ENCODE peak calls at places on chromosomes 16 and 17, in ten cellular contexts. D is mucosa of descending colon; P is lung; R is OCI-LY7; S is stomach; I is spleen; B is CD8-positive, alpha-beta memory T cell; F is left ventricle myocardium inferior; N is kidney; Z is cardiac muscle cell. W is an unnamed sample. For H3K36me3, the result is how much of the 10 kb centered on the place peaks cover.

GRCh38 chr16:85145734-85146531 is 33.7 kb upstream of the CIBAR2 start:
- DNase-seq in S (no peak), N (peak), F (no peak), D (no peak), B (no peak), R (no peak), I (no peak), P (no peak), Z (no peak), W (no peak)

GRCh38 chr17:9982159-9982558 is 77.1 kb upstream of the RCVRN start:
- DNase-seq in Z (no peak), F (no peak), S (no peak), R (no peak), B (no peak), D (no peak), N (no peak), P (no peak), I (no peak), W (peak)

GRCh38 chr17:20218231-20218630 is 209.1 kb downstream of the SPECC1 start:
- DNase-seq in D (no peak), R (no peak), F (no peak), N (no peak), S (no peak), I (no peak), P (no peak), Z (no peak), B (no peak), W (no peak)

GRCh38 chr16:29821663-29822115 is 1.4 kb downstream of the MVP start:
- DNase-seq in S (peak), B (no peak), P (peak), Z (peak), D (peak), R (no peak), I (no peak), F (no peak), N (peak), W (peak)

GRCh38 chr16:74230126-74230525 is 66.5 kb upstream of the PSMD7 start:
- DNase-seq in N (no peak), S (no peak), I (no peak), F (no peak), P (no peak), R (no peak), D (no peak), B (no peak), Z (no peak), W (no peak)

GRCh38 chr17:42422412-42422957 is 571 bp downstream of the CAVIN1 start:
- DNase-seq in B (no peak), P (no peak), F (no peak), N (peak), I (peak), R (no peak), S (peak), Z (peak), D (peak), W (no peak)

GRCh38 chr17:27460196-27460725 is 4.0 kb downstream of the KSR1 start:
- DNase-seq in Z (no peak), N (no peak), I (no peak), D (no peak), R (no peak), B (no peak), P (no peak), F (no peak), S (no peak), W (no peak)

GRCh38 chr17:39863918-39864746 is at the start of gene IKZF3:
- DNase-seq in P (peak), D (peak), Z (peak), R (peak), B (peak), F (peak), S (peak), N (peak), I (peak), W (peak)

GRCh38 chr17:35801583-35802224 is 6.3 kb upstream of the MMP28 start:
- DNase-seq in R (peak), F (peak), D (peak), B (no peak), S (peak), Z (peak), I (peak), P (no peak), N (peak), W (peak)

GRCh38 chr16:59632266-59632855 is 898.2 kb upstream of the GOT2 start:
- DNase-seq in R (no peak), Z (peak), N (no peak), S (no peak), F (no peak), P (no peak), B (no peak), I (no peak), D (no peak), W (no peak)

GRCh38 chr17:3762922-3763776 is 37.8 kb downstream of the ITGAE start:
- DNase-seq in F (no peak), N (peak), Z (no peak), P (no peak), D (no peak), R (no peak), S (no peak), B (no peak), I (no peak), W (no peak)

GRCh38 chr17:9308069-9308468 is 267.6 kb downstream of the STX8 start:
- DNase-seq in Z (no peak), D (no peak), B (no peak), I (no peak), S (no peak), N (no peak), P (no peak), F (no peak), R (no peak), W (no peak)

GRCh38 chr16:2753523-2754020 is 1.1 kb downstream of the SRRM2 start:
- DNase-seq in R (peak), S (no peak), B (no peak), P (no peak), Z (peak), N (peak), D (peak), F (no peak), I (peak), W (no peak)

GRCh38 chr17:9115446-9116265 is 94.3 kb downstream of the NTN1 start:
- DNase-seq in Z (peak), I (no peak), F (peak), P (no peak), B (no peak), N (peak), S (peak), R (no peak), D (peak), W (peak)

GRCh38 chr17:28174352-28175046 is 132.0 kb downstream of the NLK start:
- DNase-seq in R (peak), B (no peak), F (no peak), Z (no peak), P (no peak), N (no peak), S (no peak), I (no peak), D (no peak), W (no peak)

GRCh38 chr17:4167786-4168185 is 24.8 kb downstream of the CYB5D2 start:
- DNase-seq in F (no peak), B (no peak), D (no peak), N (no peak), I (peak), R (no peak), P (no peak), Z (no peak), S (no peak), W (no peak)

GRCh38 chr16:30380072-30380471 is 2.3 kb downstream of the SEPTIN1 start:
- DNase-seq in P (no peak), B (no peak), N (no peak), I (no peak), Z (no peak), S (no peak), D (no peak), R (no peak), F (no peak), W (no peak)

GRCh38 chr17:49035470-49036269 is 38.5 kb downstream of the IGF2BP1 start:
- DNase-seq in S (peak), I (no peak), R (peak), D (no peak), N (peak), B (no peak), P (no peak), F (peak), Z (peak), W (peak)

GRCh38 chr16:8391219-8391757 is 199.0 kb downstream of the TMEM114 start:
- DNase-seq in F (no peak), R (no peak), P (no peak), B (no peak), D (no peak), S (no peak), I (no peak), N (no peak), Z (no peak), W (no peak)

GRCh38 chr17:78537217-78537860 is 39.9 kb downstream of the DNAH17 start:
- DNase-seq in N (peak), Z (no peak), P (no peak), R (no peak), D (no peak), B (no peak), I (peak), S (no peak), F (no peak), W (no peak)

GRCh38 chr16:70481929-70482536 is 27.6 kb downstream of the FCSK start:
- DNase-seq in D (no peak), R (no peak), P (no peak), F (no peak), S (no peak), Z (no peak), I (no peak), B (no peak), N (peak), W (no peak)

GRCh38 chr16:70480127-70481105 is 26.0 kb downstream of the FCSK start:
- DNase-seq in N (peak), R (no peak), F (no peak), I (no peak), B (no peak), P (no peak), D (peak), S (no peak), Z (no peak), W (no peak)

GRCh38 chr16:70483426-70483825 is 29.0 kb downstream of the FCSK start:
- DNase-seq in S (no peak), Z (no peak), P (no peak), N (no peak), B (no peak), I (no peak), R (peak), F (no peak), D (no peak), W (no peak)

GRCh38 chr16:70482624-70483023 is 28.2 kb downstream of the FCSK start:
- DNase-seq in N (peak), P (no peak), Z (no peak), S (no peak), D (no peak), F (no peak), I (no peak), R (no peak), B (no peak), W (no peak)

GRCh38 chr16:70484867-70485266 is 30.5 kb downstream of the FCSK start:
- DNase-seq in S (no peak), B (no peak), I (no peak), R (no peak), N (no peak), D (no peak), P (no peak), F (no peak), Z (no peak), W (no peak)
- H3K36me3 ChIP-seq in S (half or more), B (under half), I (half or more), R (half or more), N (under half), D (under half), P (under half), F (half or more), Z (under half), W (under half)

DNA sequence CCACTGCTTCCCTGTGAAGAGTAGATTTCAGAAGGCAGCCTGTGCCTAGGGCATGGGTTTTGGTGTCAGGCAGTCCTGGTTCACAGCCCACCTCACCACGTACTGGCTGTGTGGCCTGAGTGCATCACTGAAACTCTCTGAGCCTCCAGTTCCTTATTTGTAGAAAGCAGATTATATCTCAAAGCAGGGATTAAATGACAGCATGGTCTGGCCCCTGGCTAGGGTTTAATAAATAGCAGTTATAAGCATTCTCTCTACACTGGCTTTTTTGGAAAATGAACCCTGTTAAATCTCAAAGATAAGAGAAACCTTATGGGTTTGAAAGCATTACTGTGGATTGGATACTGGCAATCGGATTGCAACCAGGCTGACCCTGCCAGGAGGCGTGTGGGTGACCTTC is 2.9 kb upstream of the MT1M start:
- DNase-seq in F (no peak), B (no peak), R (no peak), P (no peak), D (no peak), N (no peak), I (no peak), Z (no peak), S (no peak), W (no peak)
- H3K36me3 ChIP-seq in F (under half), B (under half), R (under half), P (under half), D (under half), N (under half), I (under half), Z (under half), S (under half), W (under half)

DNA sequence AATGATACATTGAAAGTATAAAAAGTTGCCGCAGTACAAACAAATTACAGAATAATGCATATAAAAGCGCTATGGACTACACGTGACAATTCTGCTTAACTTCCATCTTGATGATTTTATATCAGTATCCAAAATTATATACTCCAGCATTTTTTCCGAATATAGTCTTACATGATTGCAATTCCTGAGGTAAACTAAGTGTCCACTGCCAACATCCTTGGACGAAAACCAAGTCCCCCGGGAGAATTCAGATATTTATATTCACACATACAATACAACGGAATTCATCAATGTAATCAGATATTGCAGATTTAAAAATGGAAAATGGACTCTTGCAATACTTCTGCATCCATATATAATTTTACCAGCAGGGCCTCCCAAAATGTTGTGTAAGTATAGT is 8.9 kb upstream of the MYH11 start:
- DNase-seq in P (no peak), S (no peak), Z (peak), R (no peak), B (no peak), I (no peak), D (no peak), N (no peak), F (no peak), W (no peak)
- H3K36me3 ChIP-seq in P (under half), S (half or more), Z (under half), R (half or more), B (under half), I (half or more), D (under half), N (under half), F (half or more), W (under half)

GRCh38 chr16:89519881-89520280 is 11.7 kb downstream of the SPG7 start:
- DNase-seq in Z (no peak), R (no peak), B (no peak), S (no peak), F (no peak), N (no peak), I (no peak), D (no peak), P (no peak), W (no peak)
- H3K36me3 ChIP-seq in Z (under half), R (half or more), B (under half), S (half or more), F (half or more), N (under half), I (half or more), D (under half), P (under half), W (under half)

DNA sequence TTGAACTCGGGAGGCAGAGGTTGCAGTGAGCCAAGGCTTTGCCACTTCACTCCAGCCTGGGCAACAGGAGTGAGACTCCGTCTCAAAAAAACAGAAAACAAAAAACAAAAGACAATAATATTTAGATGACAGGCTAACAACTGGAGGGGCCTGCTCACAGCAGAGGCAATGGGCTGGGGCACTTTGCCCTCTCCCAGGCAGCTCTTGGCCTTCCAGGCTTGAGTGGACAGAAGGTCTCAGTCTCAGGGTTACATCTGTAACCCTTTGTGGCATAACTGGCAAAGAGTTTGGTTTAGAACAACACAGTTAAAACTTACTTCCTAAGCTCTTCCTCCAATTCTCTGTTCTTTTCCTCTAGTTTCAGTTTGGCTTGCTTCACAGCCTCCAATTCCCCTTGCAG is 114.9 kb downstream of the SPAG9 start:
- DNase-seq in F (no peak), P (no peak), I (no peak), D (no peak), Z (no peak), N (no peak), R (no peak), S (no peak), B (no peak), W (no peak)
- H3K36me3 ChIP-seq in F (half or more), P (under half), I (half or more), D (under half), Z (under half), N (under half), R (half or more), S (half or more), B (under half), W (under half)

GRCh38 chr17:75231741-75232464 is 26.4 kb downstream of the NUP85 start:
- DNase-seq in B (no peak), Z (no peak), D (no peak), I (no peak), S (no peak), N (peak), P (no peak), R (no peak), F (no peak), W (no peak)
- H3K36me3 ChIP-seq in B (half or more), Z (half or more), D (under half), I (half or more), S (half or more), N (under half), P (under half), R (half or more), F (half or more), W (under half)